ENCODE peak calls at places on chromosomes 3 and 15, in four cellular contexts. R, V, X and A are unnamed samples.

GRCh38 chr3:98433764-98434163 is 29.2 kb upstream of the OR5K1 start:
- DNase-seq in V (no peak), X (no peak), R (no peak), A (no peak)

GRCh38 chr15:100372695-100373036 is 30.9 kb upstream of the ADAMTS17 start:
- DNase-seq in X (no peak), R (no peak), V (no peak), A (no peak)

GRCh38 chr3:73041537-73041936 is 19.9 kb upstream of the EBLN2 start:
- DNase-seq in X (no peak), V (no peak), R (no peak), A (no peak)

GRCh38 chr3:13870902-13871301 is 9.0 kb downstream of the WNT7A start:
- DNase-seq in R (no peak), X (no peak), V (no peak), A (no peak)

GRCh38 chr3:99242271-99242670 is 340.8 kb upstream of the DCBLD2 start:
- DNase-seq in X (no peak), R (no peak), V (no peak), A (no peak)

GRCh38 chr3:192879346-192880031 is 38.2 kb downstream of the MB21D2 start:
- DNase-seq in X (peak), V (no peak), R (no peak), A (no peak)

GRCh38 chr3:117193390-117193789 is 483.8 kb downstream of the TUSC7 start:
- DNase-seq in R (no peak), V (no peak), X (no peak), A (no peak)

GRCh38 chr3:181363231-181363630 is 348.5 kb upstream of the SOX2 start:
- DNase-seq in X (no peak), V (no peak), R (no peak), A (no peak)

GRCh38 chr3:150083653-150084037 is 113.0 kb upstream of the PFN2 start:
- DNase-seq in X (no peak), R (no peak), V (no peak), A (no peak)

GRCh38 chr15:42358141-42358540 is 1.2 kb upstream of the CAPN3 start:
- DNase-seq in X (no peak), R (no peak), V (no peak), A (no peak)

GRCh38 chr15:65421360-65422215 is 1.2 kb downstream of the IGDCC4 start:
- DNase-seq in V (no peak), X (peak), R (peak), A (peak)

GRCh38 chr15:67613708-67614107 is 71.2 kb downstream of the MAP2K5 start:
- DNase-seq in R (no peak), X (no peak), V (no peak), A (no peak)

GRCh38 chr15:77654975-77655374 is 22.3 kb upstream of the LINGO1 start:
- DNase-seq in V (no peak), R (no peak), X (no peak), A (no peak)

GRCh38 chr3:114839476-114839875 is 307.6 kb downstream of the ZBTB20 start:
- DNase-seq in R (no peak), X (no peak), V (no peak), A (no peak)

GRCh38 chr15:56608140-56608778 is 125.0 kb downstream of the ZNF280D start:
- DNase-seq in R (no peak), X (no peak), V (no peak), A (peak)

GRCh38 chr3:168248383-168249047 is 152.8 kb upstream of the GOLIM4 start:
- DNase-seq in V (no peak), R (no peak), X (peak), A (peak)

GRCh38 chr3:153785901-153786300 is 335.3 kb upstream of the ARHGEF26 start:
- DNase-seq in X (no peak), V (no peak), R (no peak), A (no peak)

GRCh38 chr3:165854696-165855095 is 17.5 kb upstream of the BCHE start:
- DNase-seq in R (no peak), V (no peak), X (no peak), A (peak)

GRCh38 chr15:41581110-41581509 is 22.1 kb downstream of the TYRO3 start:
- DNase-seq in V (no peak), X (no peak), R (no peak), A (no peak)

GRCh38 chr3:156445117-156445968 is 109.6 kb downstream of the SSR3 start:
- DNase-seq in R (no peak), V (no peak), X (no peak), A (no peak)

GRCh38 chr3:58271901-58272501 is 34.0 kb upstream of the RPP14 start:
- DNase-seq in V (no peak), X (no peak), R (no peak), A (no peak)

GRCh38 chr3:7282988-7283387 is 422.1 kb downstream of the GRM7 start:
- DNase-seq in V (no peak), R (no peak), X (no peak), A (no peak)

GRCh38 chr3:67832807-67833206 is 178.4 kb upstream of the SUCLG2 start:
- DNase-seq in X (no peak), V (no peak), R (no peak), A (no peak)

GRCh38 chr3:184910664-184911063 is 98.7 kb downstream of the VPS8 start:
- DNase-seq in R (no peak), X (no peak), V (no peak), A (no peak)

GRCh38 chr15:74598126-74598842 is 17.4 kb upstream of the CLK3 start:
- DNase-seq in X (no peak), R (peak), V (peak), A (peak)

GRCh38 chr15:29468899-29469298 is 199.3 kb upstream of the NSMCE3 start:
- DNase-seq in R (no peak), X (no peak), V (no peak), A (no peak)

GRCh38 chr3:170228093-170228766 is 6.0 kb downstream of the PRKCI start:
- DNase-seq in V (no peak), R (no peak), X (no peak), A (no peak)

GRCh38 chr3:132569580-132569979 is 27.5 kb upstream of the ACKR4 start:
- DNase-seq in V (no peak), R (no peak), X (no peak), A (no peak)

GRCh38 chr3:188153949-188154757 is at the start of gene LPP:
- DNase-seq in V (peak), R (peak), X (peak), A (peak)

GRCh38 chr3:122977645-122978466 is 49.7 kb downstream of the SEMA5B start:
- DNase-seq in R (peak), V (no peak), X (peak), A (no peak)

GRCh38 chr15:39358441-39359041 is 222.3 kb upstream of the THBS1 start:
- DNase-seq in X (no peak), R (peak), V (no peak), A (no peak)

GRCh38 chr3:177015881-177016280 is 181.4 kb downstream of the TBL1XR1 start:
- DNase-seq in X (no peak), V (no peak), R (no peak), A (no peak)

GRCh38 chr3:181604267-181604666 is 107.5 kb upstream of the SOX2 start:
- DNase-seq in X (no peak), V (no peak), R (no peak), A (no peak)

GRCh38 chr15:101206173-101206572 is 45.7 kb downstream of the CHSY1 start:
- DNase-seq in V (no peak), X (no peak), R (no peak), A (no peak)

GRCh38 chr3:101271728-101272127 is 48.6 kb downstream of the IMPG2 start:
- DNase-seq in R (no peak), V (no peak), X (no peak), A (no peak)

GRCh38 chr15:44147636-44148035 is 47.4 kb downstream of the FRMD5 start:
- DNase-seq in V (no peak), R (no peak), X (no peak), A (no peak)

GRCh38 chr3:184582998-184583344 is 21.4 kb downstream of the EPHB3 start:
- DNase-seq in R (no peak), V (no peak), X (no peak), A (no peak)

GRCh38 chr15:90004671-90005070 is 3.5 kb downstream of the ZNF710 start:
- DNase-seq in X (no peak), R (no peak), V (peak), A (no peak)

GRCh38 chr3:110138966-110139555 is 801.7 kb upstream of the DPPA4 start:
- DNase-seq in V (no peak), R (no peak), X (no peak), A (no peak)

GRCh38 chr3:50617911-50618481 is 1.0 kb downstream of the MAPKAPK3 start:
- DNase-seq in V (no peak), R (peak), X (no peak), A (no peak)

GRCh38 chr3:50622881-50623280 is 5.9 kb downstream of the MAPKAPK3 start:
- DNase-seq in V (no peak), R (no peak), X (no peak), A (no peak)

GRCh38 chr3:50620420-50620819 is 3.5 kb downstream of the MAPKAPK3 start:
- DNase-seq in V (no peak), R (no peak), X (no peak), A (no peak)

GRCh38 chr3:50623840-50624474 is 7.0 kb downstream of the MAPKAPK3 start:
- DNase-seq in X (no peak), R (no peak), V (no peak), A (no peak)

DNA sequence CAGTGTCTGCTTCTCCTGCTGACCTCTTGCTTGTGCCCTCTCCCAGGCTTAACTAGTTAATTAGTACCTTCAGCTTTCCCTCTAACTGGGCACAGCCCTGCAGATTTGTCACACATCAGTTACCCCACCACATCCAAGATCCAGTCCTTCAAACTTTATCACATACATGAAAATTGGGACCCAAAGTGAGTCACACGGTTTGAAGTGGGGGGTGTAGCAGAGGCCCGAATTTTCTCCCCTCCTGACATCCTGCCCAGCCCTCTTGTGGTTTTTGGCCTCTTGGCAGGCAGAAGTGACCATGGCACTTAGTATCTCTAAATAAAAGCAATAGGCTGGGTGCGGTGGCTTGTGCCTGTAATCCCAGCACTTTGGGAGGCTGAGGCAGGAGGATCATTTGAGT is 3.9 kb downstream of the MAPKAPK3 start:
- DNase-seq in X (no peak), R (no peak), V (no peak), A (no peak)
- TF ChIP-seq CTCF in X (no peak), R (no peak), V (no peak), A (no peak)

DNA sequence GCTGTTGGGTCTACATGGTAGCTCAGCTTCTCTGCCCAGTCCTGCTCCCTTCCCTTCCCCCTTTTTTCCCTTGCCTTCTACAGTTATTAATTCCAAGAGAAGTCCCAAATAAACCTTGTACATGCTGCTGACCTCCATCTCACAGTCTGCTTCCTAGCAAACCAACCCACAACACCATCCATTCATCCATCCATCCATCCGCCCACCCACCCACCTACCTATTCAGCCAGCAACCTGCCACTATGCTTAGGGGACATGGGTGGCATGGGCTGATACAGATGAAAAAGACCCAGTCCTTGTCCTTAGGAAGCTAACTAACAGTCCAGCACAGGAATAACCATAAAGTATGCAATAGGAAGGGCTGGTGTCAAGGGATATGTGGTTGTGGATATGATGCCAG is 5.7 kb downstream of the TNFAIP8L3 start:
- DNase-seq in X (no peak), V (no peak), R (no peak), A (no peak)
- TF ChIP-seq CTCF in X (no peak), V (no peak), R (no peak), A (no peak)

DNA sequence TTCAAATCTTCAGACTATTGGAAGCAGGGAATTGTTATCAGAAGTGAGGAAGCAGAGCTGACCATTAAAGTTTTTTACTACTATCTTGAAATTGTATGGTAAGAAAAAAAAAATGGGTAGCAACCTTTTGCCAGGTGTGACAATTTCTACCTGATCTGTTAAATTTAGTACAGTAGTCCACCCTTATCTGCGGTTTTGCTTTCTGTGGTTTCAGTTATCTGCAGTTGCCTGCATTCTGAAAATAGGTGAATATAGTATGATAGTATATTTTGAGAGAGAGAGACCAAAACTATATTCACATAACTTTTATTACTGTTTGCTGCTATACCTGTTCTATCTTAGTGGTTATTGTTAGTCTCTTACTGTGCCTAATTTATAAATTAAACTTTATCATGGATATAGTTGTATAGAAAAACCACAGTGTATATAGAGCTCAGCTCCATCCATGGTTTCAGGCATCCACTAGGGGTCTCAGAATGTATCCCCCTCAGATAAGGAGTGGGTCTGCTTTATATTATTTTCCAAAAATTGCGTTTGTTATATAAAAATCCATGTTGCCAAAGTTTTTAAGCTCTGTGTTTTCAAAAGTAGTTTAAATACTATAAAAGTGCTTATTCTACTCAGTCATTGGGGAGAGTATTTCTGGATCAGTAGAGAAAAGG is 69.9 kb downstream of the PTPRG start:
- DNase-seq in X (no peak), V (no peak), R (no peak), A (no peak)
- TF ChIP-seq CTCF in X (no peak), V (no peak), R (no peak), A (no peak)

DNA sequence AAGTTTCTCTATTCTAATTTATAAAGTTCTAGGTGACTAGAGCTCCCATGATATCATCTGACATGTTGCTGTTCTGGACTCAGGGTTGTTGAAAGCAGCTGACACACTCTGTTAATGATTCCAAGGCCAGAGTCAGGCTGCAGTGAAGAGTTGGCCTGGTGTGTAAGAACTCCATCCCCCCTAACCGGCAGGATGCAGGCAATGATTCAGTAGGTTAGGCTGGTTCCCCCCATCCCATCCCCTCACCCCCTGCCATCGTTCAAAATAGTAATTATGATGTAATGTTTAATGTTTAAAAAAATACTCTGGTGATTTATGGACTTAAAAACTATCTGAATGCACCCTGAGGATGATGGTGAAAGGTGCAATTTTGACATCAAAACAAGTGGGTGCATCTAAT is 4.6 kb upstream of the TRIM71 start:
- DNase-seq in X (no peak), R (no peak), V (no peak), A (no peak)
- TF ChIP-seq CTCF in X (no peak), R (no peak), V (no peak), A (no peak)

DNA sequence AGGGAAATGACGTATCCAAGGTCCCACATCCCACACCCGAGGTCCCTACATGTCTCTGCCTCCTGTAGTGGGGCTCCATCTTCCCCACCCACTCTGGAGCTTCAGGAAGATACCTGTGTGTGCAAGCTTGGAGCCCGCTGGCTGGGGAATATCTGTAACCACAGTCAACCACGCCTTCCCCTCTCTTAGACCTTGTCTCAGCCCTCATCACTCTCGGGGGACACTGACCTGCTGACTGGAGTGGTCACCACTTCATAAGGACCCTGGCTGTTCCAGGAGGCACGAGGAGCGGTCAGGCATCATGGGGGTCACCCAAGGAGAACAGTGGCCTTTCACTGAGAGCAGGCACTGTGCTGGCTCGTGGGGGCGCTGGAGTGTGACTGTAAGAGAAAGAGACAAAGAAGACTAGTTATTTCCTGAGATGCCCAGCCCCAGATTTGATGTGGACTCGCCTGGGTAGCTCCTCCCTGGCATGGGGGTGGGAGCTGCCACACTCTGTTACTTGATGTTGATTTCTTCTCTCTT is 48.6 kb downstream of the CTXND1 start:
- DNase-seq in R (no peak), V (no peak), X (no peak), A (no peak)
- TF ChIP-seq CTCF in R (no peak), V (no peak), X (no peak), A (no peak)

GRCh38 chr3:12370758-12371157 is 81.9 kb downstream of the PPARG start:
- DNase-seq in X (no peak), V (no peak), R (no peak), A (no peak)
- TF ChIP-seq CTCF in X (no peak), V (no peak), R (peak), A (no peak)

GRCh38 chr3:131142580-131142979 is 115.9 kb downstream of the NEK11 start:
- DNase-seq in X (no peak), V (no peak), R (no peak), A (no peak)
- TF ChIP-seq CTCF in X (no peak), V (no peak), R (no peak), A (no peak)

GRCh38 chr3:20074226-20075063 is 34.2 kb downstream of the KAT2B start:
- DNase-seq in X (no peak), R (no peak), V (no peak), A (no peak)
- TF ChIP-seq CTCF in X (no peak), R (no peak), V (no peak), A (no peak)